ENCODE peak calls at places on chromosomes 6 and 20, in ten cellular contexts. Z is left ventricle myocardium inferior, L is sigmoid colon, B is transverse colon, I is cardiac muscle cell, O is esophagus muscularis mucosa, E is colonic mucosa, R is K562, W is aorta, X is endothelial cell of umbilical vein. H is an unnamed sample.

GRCh38 chr20:31664696-31665354 is 27.1 kb downstream of the COX4I2 start:
- DNase-seq in Z (no peak), O (no peak), I (no peak), E (peak; percentile 59), B (peak; percentile 62), W (no peak), L (no peak), X (no peak), R (no peak), H (no peak)

GRCh38 chr20:19903168-19903676 is 113.9 kb upstream of the NAA20 start:
- DNase-seq in E (peak; percentile 59), O (no peak), R (no peak), B (peak; percentile 54), I (no peak), Z (no peak), W (peak; percentile 69), L (peak; percentile 79), X (peak; percentile 51), H (no peak)

GRCh38 chr20:60242836-60243520 is 284.8 kb downstream of the CDH26 start:
- DNase-seq in X (no peak), L (peak; percentile 19), I (no peak), R (no peak), B (no peak), Z (no peak), O (no peak), W (no peak), E (no peak), H (no peak)

GRCh38 chr6:117555882-117556498 is 46.3 kb downstream of the GOPC start:
- DNase-seq in Z (no peak), I (peak; percentile 51), W (no peak), O (no peak), B (peak; percentile 49), R (peak; percentile 30), X (peak; percentile 68), E (peak; percentile 71), L (no peak), H (no peak)

GRCh38 chr6:146595981-146596731 is 2.6 kb upstream of the ADGB start:
- DNase-seq in W (no peak), X (no peak), I (peak; percentile 20), Z (no peak), E (no peak), O (no peak), B (no peak), R (no peak), L (no peak), H (no peak)

GRCh38 chr6:33091957-33092356 is 16.2 kb downstream of the HLA-DPB1 start:
- DNase-seq in W (peak; percentile 63), O (peak; percentile 80), L (no peak), I (peak; percentile 47), B (peak; percentile 51), R (peak; percentile 36), Z (no peak), X (no peak), E (peak; percentile 34), H (no peak)

GRCh38 chr6:53320964-53321363 is 27.8 kb downstream of the ELOVL5 start:
- DNase-seq in E (no peak), X (no peak), Z (no peak), W (no peak), L (no peak), O (no peak), R (no peak), B (no peak), I (no peak), H (no peak)

GRCh38 chr6:121389419-121389818 is 46.0 kb upstream of the GJA1 start:
- DNase-seq in L (no peak), O (no peak), I (no peak), X (no peak), Z (no peak), B (no peak), E (no peak), R (no peak), W (no peak), H (no peak)

DNA sequence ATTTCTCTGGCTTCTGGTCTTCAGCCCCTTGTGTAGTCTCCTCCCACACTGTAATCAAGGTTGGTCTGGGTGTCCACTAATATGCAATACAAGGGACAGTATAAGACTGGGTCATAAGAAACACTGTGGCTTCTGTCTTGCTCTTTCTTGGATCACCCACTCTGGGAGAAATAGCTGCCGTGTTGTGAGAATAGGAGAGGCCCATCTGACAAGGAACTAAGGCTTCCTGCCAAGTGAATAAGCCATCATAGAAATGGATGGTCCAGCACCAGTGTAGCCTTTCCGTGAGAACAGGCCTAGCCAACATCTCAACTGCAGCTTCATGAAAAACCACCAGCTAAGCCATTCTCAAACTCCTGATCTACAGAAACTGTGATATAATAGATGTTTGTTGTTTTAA is 23.3 kb downstream of the BAG2 start:
- DNase-seq in B (no peak), L (no peak), X (no peak), O (no peak), R (no peak), W (no peak), I (no peak), Z (no peak), E (no peak), H (no peak)
- H3K4me1 ChIP-seq in B (peaks cover 13% of the 10 kb centered on the region), L (peaks cover 24% of the 10 kb centered on the region), X (no peaks in the 10 kb centered on the region), O (no peaks in the 10 kb centered on the region), R (no peaks in the 10 kb centered on the region), W (peaks cover 2% of the 10 kb centered on the region), I (no peaks in the 10 kb centered on the region), Z (no peaks in the 10 kb centered on the region), E (no peaks in the 10 kb centered on the region), H (no peaks in the 10 kb centered on the region)

GRCh38 chr20:41145317-41145716 is 8.0 kb downstream of the PLCG1 start:
- DNase-seq in B (no peak), O (no peak), E (no peak), L (no peak), I (no peak), R (no peak), Z (no peak), X (no peak), W (no peak), H (no peak)

GRCh38 chr20:41142241-41142640 is 4.9 kb downstream of the PLCG1 start:
- DNase-seq in L (no peak), Z (no peak), E (no peak), R (no peak), I (no peak), W (no peak), B (peak; percentile 10), X (no peak), O (no peak), H (no peak)

GRCh38 chr20:41141153-41141815 is 3.9 kb downstream of the PLCG1 start:
- DNase-seq in R (peak; percentile 29), I (no peak), E (no peak), W (no peak), X (peak; percentile 86), L (peak; percentile 75), Z (peak; percentile 63), B (peak; percentile 20), O (no peak), H (no peak)

GRCh38 chr20:41143354-41143753 is 6.0 kb downstream of the PLCG1 start:
- DNase-seq in R (no peak), X (no peak), O (no peak), E (no peak), I (no peak), Z (no peak), W (no peak), B (peak; percentile 4), L (no peak), H (no peak)

GRCh38 chr20:41142914-41143313 is 5.6 kb downstream of the PLCG1 start:
- DNase-seq in Z (no peak), O (no peak), X (no peak), E (no peak), I (no peak), R (no peak), B (peak; percentile 25), W (no peak), L (no peak), H (no peak)
- H3K4me1 ChIP-seq in Z (peaks cover 100% of the 10 kb centered on the region), O (peaks cover 88% of the 10 kb centered on the region), X (peaks cover 80% of the 10 kb centered on the region), E (no peaks in the 10 kb centered on the region), I (peaks cover 39% of the 10 kb centered on the region), R (peaks cover 28% of the 10 kb centered on the region), B (peaks cover 20% of the 10 kb centered on the region), W (no peaks in the 10 kb centered on the region), L (peaks cover 55% of the 10 kb centered on the region), H (peaks cover 14% of the 10 kb centered on the region)

GRCh38 chr20:9516658-9516987 is 2.2 kb downstream of the LAMP5 start:
- DNase-seq in E (no peak), L (no peak), W (no peak), I (no peak), Z (no peak), O (peak; percentile 37), B (no peak), X (no peak), R (no peak), H (no peak)

GRCh38 chr20:9517297-9518134 is 3.1 kb downstream of the LAMP5 start:
- DNase-seq in O (peak; percentile 55), X (no peak), L (no peak), R (no peak), I (no peak), B (no peak), Z (no peak), W (no peak), E (no peak), H (no peak)

GRCh38 chr20:9515761-9516657 is 1.6 kb downstream of the LAMP5 start:
- DNase-seq in L (no peak), Z (peak; percentile 22), E (no peak), R (no peak), O (peak; percentile 88), X (peak; percentile 6), W (no peak), B (no peak), I (peak; percentile 23), H (no peak)

GRCh38 chr20:9518776-9519175 is 4.4 kb downstream of the LAMP5 start:
- DNase-seq in B (no peak), I (no peak), O (no peak), E (no peak), X (no peak), L (no peak), Z (no peak), W (no peak), R (no peak), H (no peak)

GRCh38 chr20:9520096-9520495 is 5.7 kb downstream of the LAMP5 start:
- DNase-seq in I (no peak), X (no peak), R (no peak), W (no peak), Z (no peak), E (no peak), L (no peak), B (no peak), O (peak; percentile 39), H (no peak)
- H3K4me1 ChIP-seq in I (peaks cover 10% of the 10 kb centered on the region), X (peaks cover 5% of the 10 kb centered on the region), R (no peaks in the 10 kb centered on the region), W (no peaks in the 10 kb centered on the region), Z (peaks cover 18% of the 10 kb centered on the region), E (no peaks in the 10 kb centered on the region), L (peaks cover 12% of the 10 kb centered on the region), B (no peaks in the 10 kb centered on the region), O (peaks cover 12% of the 10 kb centered on the region), H (no peaks in the 10 kb centered on the region)

DNA sequence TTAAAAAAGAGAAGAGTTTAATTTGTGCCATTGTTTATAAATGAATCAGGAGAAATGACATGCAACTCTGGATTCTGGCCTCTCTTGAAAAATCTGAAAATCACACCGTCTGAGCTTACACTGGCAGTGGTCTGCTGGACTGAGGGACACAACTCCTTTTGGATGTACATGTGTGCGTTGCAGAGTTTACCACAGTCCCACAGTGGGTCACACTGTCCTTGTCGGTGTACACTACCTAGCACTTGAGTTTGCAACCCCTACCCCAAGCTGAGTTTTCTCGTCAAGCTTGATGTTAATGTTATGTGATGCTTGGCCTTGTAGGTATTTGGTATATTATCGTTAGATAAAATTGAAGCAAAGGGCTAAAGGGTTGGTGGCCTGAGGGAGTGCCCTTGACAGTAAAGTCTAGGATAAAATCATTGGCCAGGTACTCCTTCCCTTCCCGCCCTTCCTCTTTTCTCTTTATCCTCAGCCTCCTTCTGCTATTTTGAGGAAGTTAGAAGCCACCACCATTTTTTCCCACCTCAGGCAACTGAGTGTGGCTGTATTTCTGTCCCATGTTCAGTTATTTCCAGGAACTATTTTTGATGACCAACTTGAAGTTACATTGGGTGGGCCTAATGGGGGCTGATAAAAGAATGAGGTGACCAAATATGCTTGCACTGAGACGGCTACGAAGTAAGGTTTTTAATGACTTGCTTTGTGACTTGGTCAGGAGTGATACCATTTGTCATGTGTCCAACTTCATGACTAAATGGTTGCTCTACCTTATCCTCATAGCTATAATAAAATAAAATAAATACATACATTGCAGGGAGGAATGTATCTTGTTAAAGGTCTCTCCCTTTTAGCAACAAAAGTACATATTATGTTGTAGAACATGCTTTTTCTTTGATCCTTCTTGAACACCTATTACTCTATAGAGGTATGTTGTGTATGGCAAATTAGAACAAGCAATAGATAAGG is 11.8 kb downstream of the PTPN1 start:
- DNase-seq in Z (no peak), E (no peak), L (no peak), B (no peak), I (no peak), W (no peak), O (no peak), X (no peak), R (no peak), H (no peak)
- H3K4me1 ChIP-seq in Z (peaks cover 89% of the 10 kb centered on the region), E (peaks cover 27% of the 10 kb centered on the region), L (peaks cover 40% of the 10 kb centered on the region), B (peaks cover 59% of the 10 kb centered on the region), I (peaks cover 5% of the 10 kb centered on the region), W (peaks cover 1% of the 10 kb centered on the region), O (peaks cover 71% of the 10 kb centered on the region), X (peaks cover 45% of the 10 kb centered on the region), R (peaks cover 47% of the 10 kb centered on the region), H (no peaks in the 10 kb centered on the region)